ENCODE peak calls at places on chromosomes 1 and 21, in seven cellular contexts. U, H, E, B, Z, S and M are unnamed samples.

GRCh38 chr1:112625696-112626095 is 6.1 kb downstream of the CAPZA1 start:
- DNase-seq in U (no peak), H (peak), E (no peak), B (no peak), Z (no peak), S (no peak), M (no peak)

GRCh38 chr1:23475134-23475628 is 8.8 kb downstream of the ASAP3 start:
- DNase-seq in U (no peak), H (no peak), E (no peak), B (no peak), Z (no peak), S (peak), M (no peak)

GRCh38 chr1:185059950-185060571 is 14.7 kb downstream of the RNF2 start:
- DNase-seq in U (no peak), H (no peak), E (no peak), B (no peak), Z (no peak), S (no peak), M (no peak)

GRCh38 chr1:183209533-183210158 is 23.6 kb downstream of the LAMC2 start:
- DNase-seq in U (no peak), H (no peak), E (peak), B (no peak), Z (no peak), S (no peak), M (no peak)

GRCh38 chr1:71490432-71490831 is 409.6 kb upstream of the ZRANB2 start:
- DNase-seq in U (no peak), H (no peak), E (no peak), B (no peak), Z (no peak), S (no peak), M (no peak)

GRCh38 chr1:54249798-54250497 is 50.0 kb downstream of the MRPL37 start:
- DNase-seq in U (peak), H (no peak), E (peak), B (peak), Z (no peak), S (peak), M (no peak)

GRCh38 chr1:163535807-163536206 is 214.1 kb downstream of the NUF2 start:
- DNase-seq in U (peak), H (no peak), E (peak), B (no peak), Z (no peak), S (peak), M (peak)

GRCh38 chr21:38768385-38769071 is 37.2 kb upstream of the ETS2 start:
- DNase-seq in U (no peak), H (peak), E (no peak), B (no peak), Z (no peak), S (no peak), M (no peak)

GRCh38 chr1:226674892-226675719 is 64.0 kb downstream of the ITPKB start:
- DNase-seq in U (no peak), H (no peak), E (no peak), B (no peak), Z (peak), S (peak), M (peak)

GRCh38 chr1:226215239-226215638 is 8.2 kb upstream of the MIXL1 start:
- DNase-seq in U (no peak), H (no peak), E (no peak), B (no peak), Z (no peak), S (no peak), M (no peak)

GRCh38 chr1:243582321-243582720 is 267.7 kb downstream of the AKT3 start:
- DNase-seq in U (no peak), H (no peak), E (no peak), B (no peak), Z (no peak), S (peak), M (no peak)

GRCh38 chr1:67013573-67013972 is 40.4 kb downstream of the SLC35D1 start:
- DNase-seq in U (no peak), H (peak), E (no peak), B (no peak), Z (no peak), S (no peak), M (no peak)

GRCh38 chr1:147542549-147542857 is 1.2 kb downstream of the BCL9 start:
- DNase-seq in U (no peak), H (no peak), E (no peak), B (no peak), Z (no peak), S (no peak), M (no peak)

GRCh38 chr1:95084317-95085176 is 11.8 kb upstream of the ALG14 start:
- DNase-seq in U (peak), H (peak), E (peak), B (peak), Z (no peak), S (peak), M (peak)

GRCh38 chr1:21141030-21141429 is 35.7 kb downstream of the EIF4G3 start:
- DNase-seq in U (no peak), H (no peak), E (no peak), B (no peak), Z (no peak), S (no peak), M (no peak)

GRCh38 chr21:31334648-31335121 is 9.4 kb downstream of the TIAM1 start:
- DNase-seq in U (no peak), H (no peak), E (no peak), B (no peak), Z (no peak), S (no peak), M (no peak)

GRCh38 chr1:19439464-19440171 is 45.7 kb downstream of the CAPZB start:
- DNase-seq in U (peak), H (peak), E (no peak), B (no peak), Z (no peak), S (peak), M (no peak)

DNA sequence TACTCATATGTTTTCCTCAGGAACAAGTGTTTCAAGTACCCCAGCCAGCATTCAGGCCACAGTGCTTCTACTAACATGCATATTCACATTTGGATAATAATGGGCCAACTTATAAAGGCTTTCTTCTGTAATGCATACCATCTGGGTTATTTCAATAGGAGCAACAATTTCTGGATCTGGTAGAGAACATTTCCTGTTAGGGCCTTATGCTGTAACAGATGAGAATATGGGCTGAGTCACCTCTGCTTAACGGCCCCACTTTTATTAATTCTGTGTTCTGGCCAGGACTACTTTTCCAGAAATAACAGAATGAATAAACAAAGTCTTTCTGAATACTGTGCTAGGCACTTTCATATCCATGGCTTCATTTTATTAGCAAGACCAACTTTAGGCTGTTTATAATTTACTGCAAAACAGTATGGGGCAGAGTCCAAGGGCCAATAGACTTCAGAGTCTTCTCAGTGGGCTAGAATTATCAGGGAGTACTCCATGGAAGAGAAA is 7.9 kb upstream of the SSX2IP start:
- DNase-seq in U (no peak), H (no peak), E (no peak), B (no peak), Z (no peak), S (peak), M (peak)
- TF ChIP-seq POLR2AphosphoS5 in U (no peak), H (no peak), E (no peak), B (no peak), Z (no peak), S (no peak), M (no peak)

GRCh38 chr1:156048663-156049258 is 4.8 kb downstream of the UBQLN4 start:
- DNase-seq in U (no peak), H (no peak), E (no peak), B (no peak), Z (no peak), S (peak), M (no peak)

GRCh38 chr1:156050376-156050775 is 3.2 kb downstream of the UBQLN4 start:
- DNase-seq in U (no peak), H (no peak), E (no peak), B (no peak), Z (no peak), S (no peak), M (no peak)

GRCh38 chr1:156042828-156043227 is 10.8 kb downstream of the UBQLN4 start:
- DNase-seq in U (no peak), H (no peak), E (no peak), B (no peak), Z (no peak), S (no peak), M (no peak)

DNA sequence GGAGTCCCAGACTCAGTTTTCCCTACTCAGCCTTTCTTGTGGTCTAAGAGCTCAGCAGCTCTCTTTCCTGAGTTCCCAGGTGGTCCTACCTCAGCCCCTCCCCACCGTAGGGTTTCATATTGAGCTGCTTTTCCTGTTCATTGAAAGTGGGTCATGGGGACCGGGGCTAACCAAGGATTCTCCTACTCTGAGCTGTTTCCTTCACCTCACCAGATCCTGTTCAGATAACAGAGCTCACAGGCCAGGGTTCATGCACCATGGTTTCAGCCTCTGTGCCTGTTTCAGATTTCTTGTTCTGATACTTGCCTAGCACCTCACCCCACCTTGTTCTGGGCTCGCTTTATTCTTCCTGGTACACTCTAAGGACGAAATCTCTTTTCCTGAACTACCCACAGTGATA is 8.5 kb downstream of the UBQLN4 start:
- DNase-seq in U (no peak), H (no peak), E (no peak), B (no peak), Z (no peak), S (no peak), M (no peak)
- H3K4me3 ChIP-seq in U (no peak), H (no peak), E (no peak), B (no peak), Z (no peak), S (no peak), M (no peak)

DNA sequence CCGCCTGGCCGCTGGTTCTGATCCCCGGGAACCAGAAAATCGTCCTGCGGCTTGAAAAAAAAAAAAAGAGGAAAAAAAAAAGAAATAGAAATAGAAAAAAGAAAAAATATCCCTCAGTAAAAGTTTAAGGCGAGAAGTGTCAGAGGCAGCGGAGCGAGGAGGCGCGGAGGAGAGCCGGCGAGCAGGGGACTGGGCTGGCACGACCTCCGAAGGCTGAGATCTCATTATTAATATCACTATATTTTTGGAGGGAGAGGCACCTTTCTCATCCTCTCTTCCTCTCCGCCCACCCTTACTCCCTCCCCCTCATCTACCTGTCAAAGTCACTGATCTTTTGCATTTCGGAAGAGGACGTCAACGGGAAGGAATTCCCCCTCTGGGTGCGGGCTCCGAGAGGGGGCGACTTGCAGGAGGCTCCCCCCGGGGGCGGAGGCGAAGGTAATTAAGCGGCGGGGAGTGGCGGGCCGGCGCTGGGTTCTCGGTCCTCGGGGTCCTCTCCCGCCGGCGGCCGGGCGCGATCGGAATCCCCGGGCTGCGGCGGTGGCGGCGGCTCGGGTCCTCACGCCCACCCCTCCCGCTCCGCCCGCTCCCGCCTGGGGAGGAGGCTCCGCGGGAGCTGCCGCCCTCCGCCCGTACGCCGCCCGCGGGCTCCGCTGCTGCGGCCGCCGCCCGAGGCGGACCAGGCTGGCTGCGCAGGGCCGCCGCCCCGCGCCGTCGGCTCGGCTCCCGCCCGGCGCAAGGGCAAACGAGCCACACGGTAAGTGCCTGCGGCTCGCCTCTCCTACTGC is at the start of gene NTNG1:
- DNase-seq in U (peak), H (no peak), E (no peak), B (no peak), Z (no peak), S (no peak), M (no peak)
- TF ChIP-seq EZH2 in U (no peak), H (no peak), E (no peak), B (peak), Z (peak), S (peak), M (no peak)

GRCh38 chr1:39623053-39623452 is 16.4 kb downstream of the HEYL start:
- DNase-seq in U (no peak), H (no peak), E (no peak), B (no peak), Z (no peak), S (no peak), M (no peak)
- TF ChIP-seq POLR2AphosphoS5 in U (no peak), H (no peak), E (no peak), B (no peak), Z (no peak), S (no peak), M (no peak)

GRCh38 chr1:228488818-228489674 is 1.9 kb downstream of the RNF187 start:
- DNase-seq in U (no peak), H (no peak), E (no peak), B (no peak), Z (no peak), S (no peak), M (no peak)
- H3K4me3 ChIP-seq in U (peak), H (peak), E (peak), B (peak), Z (peak), S (no peak), M (peak)

DNA sequence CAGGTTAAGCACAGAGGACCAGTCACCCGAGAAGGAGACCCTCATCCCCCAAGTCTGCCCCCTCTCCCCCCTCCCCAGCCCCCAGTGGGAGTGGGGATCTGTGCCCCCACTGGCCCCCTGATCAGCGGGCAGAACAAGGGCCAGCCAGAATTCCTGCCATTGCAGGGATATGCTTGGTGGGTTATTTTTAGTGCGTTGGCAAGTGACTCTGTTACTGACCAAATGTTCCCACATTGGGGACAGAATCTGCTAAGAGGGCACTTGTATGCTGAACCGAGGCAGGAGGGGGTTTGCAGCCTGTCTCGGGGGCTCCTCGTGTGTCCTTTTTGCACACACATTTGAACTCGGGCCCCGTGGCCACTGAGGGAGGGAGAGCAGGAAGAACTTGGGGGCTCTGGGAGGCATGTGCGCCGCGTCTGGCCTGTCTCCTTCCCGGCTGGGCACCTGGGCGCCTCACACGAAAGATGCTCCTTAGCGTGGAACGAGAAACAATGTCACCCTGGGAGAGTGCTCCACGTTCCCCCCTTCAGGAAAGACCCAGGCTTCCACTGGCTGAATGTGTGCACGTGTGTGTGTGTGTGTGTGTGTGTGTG is 66.4 kb upstream of the CASZ1 start:
- DNase-seq in U (no peak), H (no peak), E (no peak), B (no peak), Z (no peak), S (no peak), M (no peak)
- TF ChIP-seq EZH2 in U (no peak), H (no peak), E (no peak), B (no peak), Z (no peak), S (no peak), M (no peak)

GRCh38 chr1:220879509-220880366 is 495 bp downstream of the HLX start:
- DNase-seq in U (peak), H (peak), E (no peak), B (no peak), Z (no peak), S (peak), M (no peak)

GRCh38 chr1:220881918-220882891 is 3.0 kb downstream of the HLX start:
- DNase-seq in U (peak), H (no peak), E (no peak), B (no peak), Z (no peak), S (no peak), M (no peak)

GRCh38 chr1:220880367-220880680 is 1.1 kb downstream of the HLX start:
- DNase-seq in U (no peak), H (no peak), E (no peak), B (no peak), Z (no peak), S (no peak), M (no peak)

GRCh38 chr1:220879090-220879508 is at the start of gene HLX:
- DNase-seq in U (peak), H (peak), E (peak), B (no peak), Z (no peak), S (peak), M (no peak)

GRCh38 chr1:220880726-220881506 is 1.7 kb downstream of the HLX start:
- DNase-seq in U (peak), H (no peak), E (no peak), B (no peak), Z (no peak), S (no peak), M (no peak)
- TF ChIP-seq POLR2AphosphoS5 in U (no peak), H (no peak), E (no peak), B (no peak), Z (no peak), S (no peak), M (no peak)

GRCh38 chr1:177256153-177256814 is 85.5 kb downstream of the BRINP2 start:
- DNase-seq in U (peak), H (peak), E (no peak), B (peak), Z (no peak), S (peak), M (no peak)

GRCh38 chr1:177252877-177253276 is 82.1 kb downstream of the BRINP2 start:
- DNase-seq in U (no peak), H (no peak), E (no peak), B (no peak), Z (no peak), S (no peak), M (no peak)

GRCh38 chr1:177255411-177255810 is 84.7 kb downstream of the BRINP2 start:
- DNase-seq in U (no peak), H (no peak), E (no peak), B (peak), Z (no peak), S (peak), M (no peak)

GRCh38 chr1:177257596-177257995 is 86.8 kb downstream of the BRINP2 start:
- DNase-seq in U (no peak), H (no peak), E (no peak), B (no peak), Z (no peak), S (no peak), M (no peak)

DNA sequence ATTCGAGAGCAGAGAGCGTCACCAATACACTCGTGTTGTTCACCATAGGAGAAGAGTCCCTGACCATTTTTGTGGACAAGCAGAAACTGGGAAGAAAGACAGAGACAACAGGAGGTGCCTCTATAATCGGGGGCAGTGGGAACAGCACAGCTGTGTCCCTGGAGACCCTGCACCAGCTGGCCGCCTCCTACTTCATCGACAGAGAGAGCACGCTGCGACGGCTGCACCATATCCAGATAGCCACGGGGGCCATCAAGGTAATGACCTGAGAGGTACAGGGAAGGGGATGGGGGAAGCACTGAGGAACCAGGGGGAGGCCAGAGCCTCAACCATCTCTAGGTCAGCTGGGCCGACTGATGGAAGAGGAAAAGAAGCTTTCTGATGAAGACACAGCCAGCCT is 86.4 kb downstream of the BRINP2 start:
- DNase-seq in U (no peak), H (no peak), E (no peak), B (no peak), Z (no peak), S (no peak), M (no peak)
- H3K4me3 ChIP-seq in U (no peak), H (no peak), E (no peak), B (no peak), Z (no peak), S (no peak), M (no peak)

DNA sequence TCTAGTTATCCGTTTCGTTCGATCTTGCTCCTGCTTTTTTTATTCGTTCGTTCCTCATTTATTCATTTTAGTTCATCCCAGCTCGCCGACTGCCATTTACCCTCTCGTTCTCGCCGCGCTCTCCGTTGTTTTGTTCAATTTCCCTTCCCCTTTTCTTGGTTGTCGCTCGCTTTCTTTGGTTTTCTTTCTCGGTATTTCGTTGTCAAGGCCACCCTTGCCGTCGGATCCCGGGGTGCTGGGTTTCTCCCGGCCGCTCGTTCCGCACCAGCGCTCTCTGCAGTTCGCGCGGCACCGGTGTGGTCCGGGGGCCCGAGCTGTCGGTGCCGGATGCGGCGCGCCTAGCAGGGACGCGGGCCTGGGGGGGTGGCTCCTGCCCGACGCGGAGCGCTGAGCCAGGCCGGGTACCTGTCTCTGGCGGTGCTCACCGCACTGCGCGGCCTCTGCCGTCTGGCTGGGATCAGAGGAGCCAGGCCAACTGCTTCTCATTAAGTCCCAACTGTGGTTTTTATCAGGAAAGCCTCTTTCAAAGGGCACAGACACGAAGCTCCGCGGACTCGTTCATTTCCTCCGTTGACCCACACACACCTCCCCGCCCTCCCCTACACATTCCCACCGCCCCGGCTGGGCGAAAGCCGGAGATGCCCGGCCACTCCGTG is 1.7 kb downstream of the ALX3 start:
- DNase-seq in U (peak), H (no peak), E (no peak), B (no peak), Z (no peak), S (peak), M (no peak)
- TF ChIP-seq EZH2 in U (peak), H (no peak), E (no peak), B (no peak), Z (peak), S (peak), M (no peak)